ENCODE peak calls at places on chromosomes 6 and 20, in eight cellular contexts. One of them, this sample, is unnamed.

GRCh38 chr6:82908661-82909060 is 157.0 kb downstream of the UBE3D start:
- DNase-seq in NB4: no peak
- DNase-seq in esophagus squamous epithelium: no peak
- DNase-seq in body of pancreas: no peak
- DNase-seq in right lobe of liver: no peak
- DNase-seq in heart left ventricle: no peak
- DNase-seq in prostate gland: no peak
- DNase-seq in transverse colon: peak
- DNase-seq in this sample: no peak

GRCh38 chr20:60062431-60063336 is 104.5 kb downstream of the CDH26 start:
- DNase-seq in NB4: no peak
- DNase-seq in esophagus squamous epithelium: no peak
- DNase-seq in body of pancreas: no peak
- DNase-seq in right lobe of liver: no peak
- DNase-seq in heart left ventricle: no peak
- DNase-seq in prostate gland: no peak
- DNase-seq in transverse colon: no peak
- DNase-seq in this sample: peak

GRCh38 chr20:52201395-52201794 is 9.8 kb upstream of the ZFP64 start:
- DNase-seq in NB4: no peak
- DNase-seq in esophagus squamous epithelium: no peak
- DNase-seq in body of pancreas: no peak
- DNase-seq in right lobe of liver: no peak
- DNase-seq in heart left ventricle: no peak
- DNase-seq in prostate gland: no peak
- DNase-seq in transverse colon: no peak
- DNase-seq in this sample: no peak

GRCh38 chr6:129920103-129920798 is 59.1 kb upstream of the TMEM244 start:
- DNase-seq in NB4: no peak
- DNase-seq in esophagus squamous epithelium: no peak
- DNase-seq in body of pancreas: no peak
- DNase-seq in right lobe of liver: no peak
- DNase-seq in heart left ventricle: no peak
- DNase-seq in prostate gland: no peak
- DNase-seq in transverse colon: no peak
- DNase-seq in this sample: no peak

GRCh38 chr20:63177785-63178444 is 38.0 kb downstream of the YTHDF1 start:
- DNase-seq in NB4: no peak
- DNase-seq in esophagus squamous epithelium: no peak
- DNase-seq in body of pancreas: no peak
- DNase-seq in right lobe of liver: no peak
- DNase-seq in heart left ventricle: no peak
- DNase-seq in prostate gland: no peak
- DNase-seq in transverse colon: no peak
- DNase-seq in this sample: no peak

GRCh38 chr20:42483694-42484303 is 705.9 kb downstream of the PTPRT start:
- DNase-seq in NB4: peak
- DNase-seq in esophagus squamous epithelium: no peak
- DNase-seq in body of pancreas: peak
- DNase-seq in right lobe of liver: no peak
- DNase-seq in heart left ventricle: no peak
- DNase-seq in prostate gland: no peak
- DNase-seq in transverse colon: peak
- DNase-seq in this sample: no peak

GRCh38 chr6:135819665-135820064 is 31.8 kb upstream of the PDE7B start:
- DNase-seq in NB4: peak
- DNase-seq in esophagus squamous epithelium: no peak
- DNase-seq in body of pancreas: no peak
- DNase-seq in right lobe of liver: no peak
- DNase-seq in heart left ventricle: no peak
- DNase-seq in prostate gland: no peak
- DNase-seq in transverse colon: no peak
- DNase-seq in this sample: no peak

GRCh38 chr6:5937516-5937915 is 69.2 kb downstream of the NRN1 start:
- DNase-seq in NB4: no peak
- DNase-seq in esophagus squamous epithelium: no peak
- DNase-seq in body of pancreas: no peak
- DNase-seq in right lobe of liver: no peak
- DNase-seq in heart left ventricle: no peak
- DNase-seq in prostate gland: no peak
- DNase-seq in transverse colon: no peak
- DNase-seq in this sample: no peak

GRCh38 chr6:119349041-119349340 is 570 bp downstream of the MAN1A1 start:
- DNase-seq in NB4: no peak
- DNase-seq in esophagus squamous epithelium: no peak
- DNase-seq in body of pancreas: no peak
- DNase-seq in right lobe of liver: no peak
- DNase-seq in heart left ventricle: no peak
- DNase-seq in prostate gland: no peak
- DNase-seq in transverse colon: no peak
- DNase-seq in this sample: no peak

GRCh38 chr6:119346450-119346849 is 3.1 kb downstream of the MAN1A1 start:
- DNase-seq in NB4: no peak
- DNase-seq in esophagus squamous epithelium: no peak
- DNase-seq in body of pancreas: no peak
- DNase-seq in right lobe of liver: no peak
- DNase-seq in heart left ventricle: no peak
- DNase-seq in prostate gland: no peak
- DNase-seq in transverse colon: no peak
- DNase-seq in this sample: no peak

GRCh38 chr6:119348308-119349040 is 1.1 kb downstream of the MAN1A1 start:
- DNase-seq in NB4: no peak
- DNase-seq in esophagus squamous epithelium: no peak
- DNase-seq in body of pancreas: peak
- DNase-seq in right lobe of liver: peak
- DNase-seq in heart left ventricle: peak
- DNase-seq in prostate gland: no peak
- DNase-seq in transverse colon: peak
- DNase-seq in this sample: peak

GRCh38 chr6:119346914-119347313 is 2.6 kb downstream of the MAN1A1 start:
- DNase-seq in NB4: no peak
- DNase-seq in esophagus squamous epithelium: no peak
- DNase-seq in body of pancreas: no peak
- DNase-seq in right lobe of liver: no peak
- DNase-seq in heart left ventricle: no peak
- DNase-seq in prostate gland: no peak
- DNase-seq in transverse colon: no peak
- DNase-seq in this sample: no peak

GRCh38 chr6:119347466-119348307 is 1.9 kb downstream of the MAN1A1 start:
- DNase-seq in NB4: peak
- DNase-seq in esophagus squamous epithelium: no peak
- DNase-seq in body of pancreas: peak
- DNase-seq in right lobe of liver: peak
- DNase-seq in heart left ventricle: peak
- DNase-seq in prostate gland: peak
- DNase-seq in transverse colon: peak
- DNase-seq in this sample: no peak
- H3K4me3 ChIP-seq in NB4: no peak
- H3K4me3 ChIP-seq in esophagus squamous epithelium: peak
- H3K4me3 ChIP-seq in body of pancreas: peak
- H3K4me3 ChIP-seq in right lobe of liver: peak
- H3K4me3 ChIP-seq in heart left ventricle: peak
- H3K4me3 ChIP-seq in prostate gland: peak
- H3K4me3 ChIP-seq in transverse colon: peak
- H3K4me3 ChIP-seq in this sample: peak

DNA sequence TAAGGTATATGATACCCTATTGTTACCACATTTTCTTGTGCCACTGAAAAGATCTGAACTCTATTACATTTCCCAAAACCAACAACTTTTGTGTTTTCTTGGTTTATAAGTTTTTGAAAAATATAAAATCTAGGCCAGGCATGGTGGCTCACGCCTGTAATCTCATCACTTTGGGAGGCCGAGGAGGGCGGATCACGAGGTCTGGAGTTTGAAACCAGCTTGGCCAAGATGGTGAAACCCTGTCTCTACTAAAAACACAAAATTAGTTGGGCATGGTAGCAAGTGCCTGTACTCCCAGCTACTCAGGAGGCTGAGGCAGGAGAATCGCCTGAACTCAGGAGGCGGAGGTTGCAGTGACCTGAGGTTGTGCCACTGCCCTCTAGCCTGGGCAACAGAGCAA is 34.3 kb downstream of the SAMHD1 start:
- DNase-seq in NB4: no peak
- DNase-seq in esophagus squamous epithelium: no peak
- DNase-seq in body of pancreas: no peak
- DNase-seq in right lobe of liver: no peak
- DNase-seq in heart left ventricle: no peak
- DNase-seq in prostate gland: no peak
- DNase-seq in transverse colon: no peak
- DNase-seq in this sample: no peak
- TF ChIP-seq POLR2A in NB4: no peak
- TF ChIP-seq POLR2A in esophagus squamous epithelium: no peak
- TF ChIP-seq POLR2A in body of pancreas: no peak
- TF ChIP-seq POLR2A in right lobe of liver: no peak
- TF ChIP-seq POLR2A in heart left ventricle: no peak
- TF ChIP-seq POLR2A in prostate gland: no peak
- TF ChIP-seq POLR2A in transverse colon: no peak
- TF ChIP-seq POLR2A in this sample: no peak

GRCh38 chr20:46809961-46810360 is 84.7 kb upstream of the EYA2 start:
- DNase-seq in NB4: no peak
- DNase-seq in esophagus squamous epithelium: no peak
- DNase-seq in body of pancreas: no peak
- DNase-seq in right lobe of liver: no peak
- DNase-seq in heart left ventricle: no peak
- DNase-seq in prostate gland: no peak
- DNase-seq in transverse colon: no peak
- DNase-seq in this sample: no peak

GRCh38 chr20:46808565-46808964 is 86.1 kb upstream of the EYA2 start:
- DNase-seq in NB4: no peak
- DNase-seq in esophagus squamous epithelium: no peak
- DNase-seq in body of pancreas: no peak
- DNase-seq in right lobe of liver: no peak
- DNase-seq in heart left ventricle: no peak
- DNase-seq in prostate gland: no peak
- DNase-seq in transverse colon: no peak
- DNase-seq in this sample: no peak

GRCh38 chr20:46814366-46815232 is 80.0 kb upstream of the EYA2 start:
- DNase-seq in NB4: no peak
- DNase-seq in esophagus squamous epithelium: no peak
- DNase-seq in body of pancreas: no peak
- DNase-seq in right lobe of liver: no peak
- DNase-seq in heart left ventricle: no peak
- DNase-seq in prostate gland: peak
- DNase-seq in transverse colon: no peak
- DNase-seq in this sample: no peak

GRCh38 chr20:46810442-46811327 is 84.0 kb upstream of the EYA2 start:
- DNase-seq in NB4: no peak
- DNase-seq in esophagus squamous epithelium: no peak
- DNase-seq in body of pancreas: no peak
- DNase-seq in right lobe of liver: no peak
- DNase-seq in heart left ventricle: no peak
- DNase-seq in prostate gland: no peak
- DNase-seq in transverse colon: no peak
- DNase-seq in this sample: no peak

GRCh38 chr20:46811328-46812084 is 83.1 kb upstream of the EYA2 start:
- DNase-seq in NB4: no peak
- DNase-seq in esophagus squamous epithelium: no peak
- DNase-seq in body of pancreas: no peak
- DNase-seq in right lobe of liver: no peak
- DNase-seq in heart left ventricle: no peak
- DNase-seq in prostate gland: no peak
- DNase-seq in transverse colon: no peak
- DNase-seq in this sample: no peak
- H3K4me3 ChIP-seq in NB4: no peak
- H3K4me3 ChIP-seq in esophagus squamous epithelium: peak
- H3K4me3 ChIP-seq in body of pancreas: no peak
- H3K4me3 ChIP-seq in right lobe of liver: no peak
- H3K4me3 ChIP-seq in heart left ventricle: no peak
- H3K4me3 ChIP-seq in prostate gland: peak
- H3K4me3 ChIP-seq in transverse colon: peak
- H3K4me3 ChIP-seq in this sample: no peak

DNA sequence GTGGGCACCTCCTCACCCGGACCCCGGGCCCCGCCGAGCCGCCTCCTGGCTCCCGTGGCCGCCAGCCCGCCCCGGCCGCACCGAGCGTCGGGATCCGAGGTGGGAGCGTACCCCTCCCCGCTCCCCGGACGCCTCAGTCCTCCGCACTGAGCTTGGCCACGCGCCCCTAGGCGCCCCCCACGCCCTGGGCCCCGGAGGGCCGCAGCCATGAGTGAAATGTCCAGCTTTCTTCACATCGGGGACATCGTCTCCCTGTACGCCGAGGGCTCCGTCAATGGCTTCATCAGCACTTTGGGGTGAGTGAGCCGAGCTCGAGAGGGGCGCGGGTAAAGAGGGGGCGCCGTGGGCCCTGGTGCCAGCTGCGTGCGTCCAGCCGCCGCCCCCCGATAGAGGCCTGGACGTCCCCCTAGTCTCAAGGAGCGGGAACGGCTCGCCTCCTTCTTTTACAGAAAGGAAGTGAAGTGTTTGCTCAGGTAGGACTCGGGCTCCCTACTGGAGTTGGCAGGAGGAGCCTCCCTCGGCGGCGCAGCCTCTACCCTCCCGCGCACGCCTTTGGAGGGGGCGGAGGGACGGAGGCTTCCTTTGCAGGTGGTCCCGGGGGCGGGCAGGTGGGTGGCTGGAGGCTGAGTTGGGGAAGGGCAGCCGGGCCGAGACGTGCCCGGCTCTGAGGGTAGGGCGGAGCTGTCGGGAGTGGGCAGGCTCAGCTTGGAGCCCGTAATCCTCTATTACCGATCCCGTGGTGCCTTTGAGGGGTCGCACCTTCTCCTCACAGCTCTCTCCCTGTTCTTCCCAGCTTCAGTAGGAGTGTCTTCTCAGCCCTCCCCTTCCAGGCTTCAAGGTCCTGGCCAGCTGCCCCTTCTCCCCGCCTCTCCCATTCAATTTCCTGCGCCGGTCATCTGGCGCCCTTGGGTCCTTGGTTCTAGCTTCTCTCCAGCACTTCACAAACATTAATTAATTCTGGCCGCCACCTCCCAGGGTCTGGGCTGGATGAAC is 570 bp downstream of the ITPR3 start:
- DNase-seq in NB4: peak
- DNase-seq in esophagus squamous epithelium: no peak
- DNase-seq in body of pancreas: peak
- DNase-seq in right lobe of liver: no peak
- DNase-seq in heart left ventricle: peak
- DNase-seq in prostate gland: peak
- DNase-seq in transverse colon: peak
- DNase-seq in this sample: peak
- TF ChIP-seq POLR2A in NB4: no peak
- TF ChIP-seq POLR2A in esophagus squamous epithelium: no peak
- TF ChIP-seq POLR2A in body of pancreas: peak
- TF ChIP-seq POLR2A in right lobe of liver: peak
- TF ChIP-seq POLR2A in heart left ventricle: peak
- TF ChIP-seq POLR2A in prostate gland: peak
- TF ChIP-seq POLR2A in transverse colon: peak
- TF ChIP-seq POLR2A in this sample: no peak

DNA sequence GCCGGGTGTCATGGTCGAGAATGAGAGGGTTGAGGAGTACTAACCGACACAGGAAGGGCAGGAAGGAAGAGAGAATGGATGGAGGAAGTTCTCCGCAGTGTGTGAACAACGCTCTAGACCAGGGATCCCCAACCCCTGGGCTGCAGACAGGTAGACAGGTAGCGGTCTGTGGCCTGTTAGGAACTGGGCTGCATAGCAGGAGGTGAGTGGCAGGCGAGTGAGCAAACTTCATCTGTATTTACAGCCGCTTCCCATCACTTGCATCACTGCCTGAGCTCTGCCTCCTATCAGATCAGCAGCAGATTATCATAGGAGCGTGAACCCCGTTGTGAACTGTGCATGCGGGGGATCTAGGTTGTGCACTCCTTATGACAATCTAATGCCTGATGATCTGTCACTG is 62.0 kb downstream of the SULF2 start:
- DNase-seq in NB4: no peak
- DNase-seq in esophagus squamous epithelium: no peak
- DNase-seq in body of pancreas: no peak
- DNase-seq in right lobe of liver: no peak
- DNase-seq in heart left ventricle: no peak
- DNase-seq in prostate gland: no peak
- DNase-seq in transverse colon: no peak
- DNase-seq in this sample: no peak
- H3K4me3 ChIP-seq in NB4: no peak
- H3K4me3 ChIP-seq in esophagus squamous epithelium: no peak
- H3K4me3 ChIP-seq in body of pancreas: no peak
- H3K4me3 ChIP-seq in right lobe of liver: no peak
- H3K4me3 ChIP-seq in heart left ventricle: no peak
- H3K4me3 ChIP-seq in prostate gland: no peak
- H3K4me3 ChIP-seq in transverse colon: no peak
- H3K4me3 ChIP-seq in this sample: no peak

This sample was measured in ovary.